ENCODE peak calls at places on chromosomes 1 and 21, in four cellular contexts. F is HepG2, O is HCT116, Z is K562. H is an unnamed sample.

GRCh38 chr1:89259283-89259971 is 13.2 kb downstream of the GBP5 start:
- DNase-seq in F (no peak), O (no peak), Z (no peak), H (no peak)

GRCh38 chr1:156534424-156535060 is 34.0 kb upstream of the MEF2D start:
- DNase-seq in F (no peak), O (no peak), Z (no peak), H (no peak)

GRCh38 chr1:39205781-39206464 is 1.4 kb downstream of the MACF1 start:
- DNase-seq in F (no peak), O (no peak), Z (no peak), H (no peak)

GRCh38 chr1:229445828-229446227 is 11.9 kb upstream of the ACTA1 start:
- DNase-seq in F (no peak), O (no peak), Z (no peak), H (no peak)

GRCh38 chr1:246805135-246805716 is 81.0 kb downstream of the SCCPDH start:
- DNase-seq in F (peak), O (no peak), Z (no peak), H (no peak)

GRCh38 chr1:5226390-5226704 is 571.9 kb downstream of the AJAP1 start:
- DNase-seq in F (no peak), O (no peak), Z (no peak), H (no peak)

GRCh38 chr21:38800046-38800758 is 5.5 kb upstream of the ETS2 start:
- DNase-seq in F (no peak), O (no peak), Z (no peak), H (no peak)

GRCh38 chr1:31548518-31548898 is 27.8 kb upstream of the TINAGL1 start:
- DNase-seq in F (no peak), O (no peak), Z (peak), H (no peak)

GRCh38 chr21:45837936-45838335 is 143.6 kb upstream of the COL6A1 start:
- DNase-seq in F (no peak), O (no peak), Z (no peak), H (no peak)

GRCh38 chr1:206115791-206116190 is 1.4 kb downstream of the AVPR1B start:
- DNase-seq in F (no peak), O (no peak), Z (no peak), H (no peak)

GRCh38 chr1:62285440-62285839 is 33.8 kb downstream of the KANK4 start:
- DNase-seq in F (no peak), O (no peak), Z (no peak), H (no peak)

GRCh38 chr21:45818904-45819285 is 162.7 kb upstream of the COL6A1 start:
- DNase-seq in F (peak), O (no peak), Z (no peak), H (no peak)

GRCh38 chr1:3899776-3900149 is 309 bp downstream of the C1orf174 start:
- DNase-seq in F (no peak), O (no peak), Z (no peak), H (no peak)

GRCh38 chr1:84810343-84810742 is 82.7 kb downstream of the LPAR3 start:
- DNase-seq in F (no peak), O (no peak), Z (no peak), H (no peak)

GRCh38 chr1:19623523-19623922 is 20.6 kb upstream of the NBL1 start:
- DNase-seq in F (peak), O (no peak), Z (no peak), H (no peak)

GRCh38 chr1:97918961-97919360 is 1.9 kb downstream of the DPYD start:
- DNase-seq in F (no peak), O (no peak), Z (no peak), H (no peak)

GRCh38 chr1:53851571-53852282 is 13.6 kb upstream of the NDC1 start:
- DNase-seq in F (peak), O (no peak), Z (no peak), H (no peak)

GRCh38 chr1:180210008-180210555 is 20.0 kb upstream of the LHX4 start:
- DNase-seq in F (no peak), O (no peak), Z (no peak), H (no peak)
- TF ChIP-seq FOSL1 in F (no peak), O (no peak), Z (no peak), H (no peak)

GRCh38 chr1:220887202-220887867 is 8.1 kb downstream of the HLX start:
- DNase-seq in F (no peak), O (no peak), Z (no peak), H (peak)
- TF ChIP-seq FOSL1 in F (no peak), O (no peak), Z (no peak), H (no peak)

GRCh38 chr1:101364370-101365120 is 127.7 kb downstream of the S1PR1 start:
- DNase-seq in F (no peak), O (no peak), Z (no peak), H (no peak)

GRCh38 chr1:101365186-101365585 is 128.4 kb downstream of the S1PR1 start:
- DNase-seq in F (no peak), O (no peak), Z (no peak), H (no peak)

GRCh38 chr1:101363891-101364318 is 127.1 kb downstream of the S1PR1 start:
- DNase-seq in F (no peak), O (no peak), Z (no peak), H (no peak)

GRCh38 chr1:101365881-101366280 is 129.1 kb downstream of the S1PR1 start:
- DNase-seq in F (no peak), O (no peak), Z (no peak), H (no peak)

DNA sequence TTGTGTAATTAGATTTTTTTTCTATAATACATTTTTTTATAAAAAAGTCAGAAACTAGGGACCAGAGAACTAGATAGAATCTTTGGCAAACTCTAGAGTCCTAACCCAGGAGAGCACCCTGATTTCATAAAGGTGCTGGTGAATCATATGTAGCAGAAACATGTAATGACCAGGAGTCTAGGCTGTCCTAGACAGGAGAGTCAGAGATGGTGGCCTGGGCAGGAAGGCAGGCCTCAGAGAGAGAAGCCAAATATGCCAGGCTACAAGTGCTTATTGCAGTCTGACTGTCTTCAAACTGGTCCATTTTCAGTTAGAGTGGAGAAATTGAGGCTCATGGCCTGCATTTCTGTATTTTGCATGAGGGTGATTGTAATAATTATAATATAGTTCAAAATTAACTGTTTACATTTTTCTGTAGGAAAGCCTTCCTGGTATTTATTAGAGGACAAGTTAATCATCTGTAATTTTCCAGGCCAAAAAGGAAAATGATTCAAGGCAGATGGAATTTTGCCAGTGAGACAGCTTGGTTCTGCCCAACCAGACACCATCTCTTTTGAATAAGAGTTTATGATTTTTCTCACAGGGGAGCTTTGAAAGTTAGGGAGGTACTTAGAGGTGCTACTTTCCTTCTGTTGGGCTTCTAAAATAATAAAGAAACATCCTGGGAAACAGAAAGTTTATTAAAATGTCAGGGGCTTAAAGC is 129.8 kb downstream of the S1PR1 start:
- DNase-seq in F (no peak), O (no peak), Z (no peak), H (no peak)
- TF ChIP-seq FOSL1 in F (no peak), O (no peak), Z (no peak), H (no peak)

GRCh38 chr1:235075121-235075954 is 53.3 kb downstream of the TOMM20 start:
- DNase-seq in F (peak), O (no peak), Z (peak), H (no peak)
- TF ChIP-seq FOSL1 in F (no peak), O (no peak), Z (no peak), H (no peak)

GRCh38 chr1:197774691-197775281 is 494 bp downstream of the DENND1B start:
- DNase-seq in F (peak), O (no peak), Z (peak), H (peak)
- TF ChIP-seq FOSL1 in F (no peak), O (no peak), Z (no peak), H (no peak)

GRCh38 chr1:187465441-187465840 is 636.7 kb downstream of the PLA2G4A start:
- DNase-seq in F (no peak), O (no peak), Z (no peak), H (no peak)

GRCh38 chr1:187464320-187464719 is 635.6 kb downstream of the PLA2G4A start:
- DNase-seq in F (no peak), O (no peak), Z (no peak), H (no peak)

GRCh38 chr1:187460093-187460492 is 631.3 kb downstream of the PLA2G4A start:
- DNase-seq in F (no peak), O (no peak), Z (no peak), H (no peak)
- TF ChIP-seq FOSL1 in F (no peak), O (no peak), Z (no peak), H (no peak)

H was measured in H1.